ENCODE peak calls at places on chromosomes 11 and 22, in eight cellular contexts. W is IMR-90; T is transverse colon; C is heart left ventricle; K is HL-60; L is body of pancreas; Q is CD4-positive, alpha-beta T cell; P is astrocyte. H is an unnamed sample.

GRCh38 chr11:6703247-6704063 is 20.3 kb upstream of the MRPL17 start:
- DNase-seq in Q (no peak), W (peak), L (peak), K (peak), C (peak), T (peak), P (peak), H (peak)

GRCh38 chr11:65427691-65428577 is 5.3 kb downstream of the NEAT1 start:
- DNase-seq in Q (peak), L (peak), T (peak), P (peak), K (peak), C (no peak), W (peak), H (peak)

GRCh38 chr11:132576706-132577105 is 955.6 kb downstream of the OPCML start:
- DNase-seq in K (no peak), Q (no peak), P (peak), W (peak), C (no peak), L (no peak), T (no peak), H (no peak)

GRCh38 chr11:27438595-27438981 is 34.0 kb downstream of the LGR4 start:
- DNase-seq in Q (no peak), K (no peak), W (no peak), T (no peak), L (no peak), P (no peak), C (no peak), H (no peak)

GRCh38 chr22:48147831-48148230 is 1385.4 kb downstream of the TBC1D22A start:
- DNase-seq in C (no peak), T (no peak), K (no peak), W (no peak), L (no peak), Q (no peak), P (no peak), H (no peak)

GRCh38 chr11:85725510-85726258 is 39.7 kb upstream of the CCDC89 start:
- DNase-seq in P (peak), L (no peak), K (no peak), Q (no peak), W (peak), C (no peak), T (no peak), H (no peak)

GRCh38 chr11:75344761-75345454 is 6.6 kb downstream of the ARRB1 start:
- DNase-seq in C (peak), W (peak), K (no peak), P (no peak), T (no peak), L (no peak), Q (no peak), H (no peak)

GRCh38 chr11:97460091-97460490 is 1070.3 kb downstream of the JRKL start:
- DNase-seq in W (no peak), C (no peak), Q (no peak), K (no peak), L (no peak), P (no peak), T (no peak), H (no peak)

GRCh38 chr11:96315476-96315875 is 27.5 kb downstream of the MAML2 start:
- DNase-seq in W (no peak), P (no peak), Q (no peak), C (no peak), K (no peak), L (no peak), T (no peak), H (no peak)
- H3K27ac ChIP-seq in W (peak), P (no peak), Q (no peak), C (peak), K (no peak), L (no peak), T (peak), H (no peak)

DNA sequence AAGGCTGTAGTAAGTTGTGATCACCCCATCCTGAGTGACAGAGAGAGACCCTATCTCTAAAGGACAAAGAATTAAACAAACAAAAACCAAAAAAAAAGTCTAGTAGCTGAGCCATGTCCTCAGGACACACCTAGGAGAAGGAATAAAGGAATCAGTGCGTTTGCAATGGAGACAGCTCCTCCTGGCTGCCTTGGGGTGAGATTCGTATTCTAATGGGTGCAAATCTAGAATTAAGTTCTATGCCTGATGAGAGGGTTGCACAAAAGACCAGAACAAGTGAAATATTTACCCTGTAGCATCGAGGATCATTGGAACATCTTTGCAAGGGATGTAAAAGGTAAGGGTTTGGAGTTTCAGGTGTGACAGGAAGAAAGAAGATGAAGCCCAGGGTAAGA is 70.3 kb upstream of the BMAL1 start:
- DNase-seq in L (no peak), C (no peak), K (no peak), T (no peak), P (no peak), Q (no peak), W (no peak), H (no peak)
- TF ChIP-seq CTCF in L (peak), C (no peak), K (no peak), T (no peak), P (no peak), Q (no peak), W (no peak), H (no peak)

GRCh38 chr11:107384136-107384535 is 73.5 kb downstream of the CWF19L2 start:
- DNase-seq in T (no peak), W (no peak), P (no peak), C (no peak), K (no peak), Q (no peak), L (no peak), H (no peak)

GRCh38 chr11:107387666-107388065 is 70.0 kb downstream of the CWF19L2 start:
- DNase-seq in P (no peak), L (no peak), Q (no peak), T (no peak), W (no peak), C (no peak), K (no peak), H (no peak)

GRCh38 chr11:107385361-107385982 is 72.2 kb downstream of the CWF19L2 start:
- DNase-seq in T (no peak), L (peak), W (peak), P (peak), K (no peak), Q (no peak), C (no peak), H (no peak)
- H3K27ac ChIP-seq in T (no peak), L (no peak), W (no peak), P (no peak), K (no peak), Q (no peak), C (no peak), H (no peak)

DNA sequence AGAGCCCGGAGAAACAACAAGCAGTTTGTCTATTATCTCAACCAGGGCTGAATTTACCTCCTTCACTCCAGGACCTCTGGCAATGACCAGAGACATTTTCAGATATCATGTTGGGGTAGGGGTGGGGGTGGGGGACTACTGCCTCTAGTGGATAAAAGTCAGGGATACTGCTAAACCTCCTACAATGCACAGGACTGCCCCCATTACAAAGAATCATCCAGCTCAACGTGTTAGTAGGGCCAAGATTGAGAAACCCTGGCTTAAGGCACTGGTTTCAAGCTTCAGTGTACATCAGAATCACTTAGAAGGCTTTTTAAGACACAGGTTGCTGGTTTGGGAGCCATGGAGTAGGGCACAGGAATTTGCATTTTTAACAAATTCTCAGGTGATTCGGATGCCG is 124.0 kb downstream of the APIP start:
- DNase-seq in C (no peak), L (no peak), K (no peak), P (no peak), T (no peak), W (no peak), Q (no peak), H (no peak)
- TF ChIP-seq CTCF in C (peak), L (no peak), K (no peak), P (no peak), T (no peak), W (no peak), Q (no peak), H (no peak)

DNA sequence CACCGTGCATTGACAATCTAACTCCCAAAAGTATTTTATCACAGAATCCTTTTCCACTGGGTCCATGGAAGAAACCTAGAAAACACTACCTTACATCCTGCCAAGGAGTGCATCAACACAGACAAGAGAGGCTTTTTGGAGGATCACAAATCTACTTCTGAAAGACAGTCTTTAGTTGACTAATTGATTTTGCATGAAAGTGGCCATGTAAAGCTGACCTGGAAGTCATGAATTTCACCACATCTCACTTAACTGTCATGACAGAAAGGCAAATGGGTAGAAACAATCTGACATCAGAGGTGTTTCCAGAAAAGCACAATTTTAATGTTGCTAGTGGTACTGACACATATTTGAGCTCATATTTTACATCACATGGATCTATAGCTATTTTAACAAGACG is 101.6 kb downstream of the FAM76B start:
- DNase-seq in T (no peak), L (no peak), K (no peak), P (no peak), C (no peak), W (no peak), Q (no peak), H (no peak)
- H3K27ac ChIP-seq in T (no peak), L (no peak), K (no peak), P (no peak), C (no peak), W (no peak), Q (peak), H (no peak)